ENCODE peak calls at places on chromosomes 1 and 21, in nine cellular contexts. Y is lower leg skin, P is adrenal gland, L is transverse colon, R is breast epithelium, T is suprapubic skin, G is heart left ventricle, M is spleen, Q is right lobe of liver. W is an unnamed sample.

GRCh38 chr1:62391369-62391971 is 45.4 kb upstream of the USP1 start:
- DNase-seq in T (no peak), L (peak), R (no peak), G (no peak), Q (no peak), M (no peak), Y (no peak), P (no peak), W (no peak)

GRCh38 chr1:166925791-166926483 is 49.4 kb downstream of the ILDR2 start:
- DNase-seq in Y (no peak), T (no peak), R (no peak), M (no peak), P (no peak), L (no peak), G (no peak), Q (no peak), W (peak)

GRCh38 chr1:242828828-242829227 is 304.3 kb upstream of the PLD5 start:
- DNase-seq in G (no peak), Y (no peak), R (no peak), L (no peak), Q (no peak), M (no peak), T (no peak), P (no peak), W (no peak)

GRCh38 chr1:229341811-229342304 is 989 bp downstream of the CCSAP start:
- DNase-seq in R (no peak), P (peak), M (no peak), T (no peak), G (peak), Q (no peak), Y (no peak), L (no peak), W (peak)

GRCh38 chr1:153475282-153475681 is 14.8 kb upstream of the S100A7 start:
- DNase-seq in G (no peak), M (no peak), Q (no peak), Y (no peak), L (no peak), R (no peak), P (peak), T (no peak), W (no peak)

GRCh38 chr1:19596065-19596718 is 47.9 kb upstream of the NBL1 start:
- DNase-seq in P (no peak), G (no peak), Y (no peak), R (no peak), L (peak), Q (no peak), M (no peak), T (no peak), W (peak)

GRCh38 chr1:150972417-150972940 is 2.2 kb downstream of the CERS2 start:
- DNase-seq in G (no peak), M (peak), L (no peak), T (no peak), Y (no peak), R (no peak), P (no peak), Q (peak), W (no peak)

GRCh38 chr1:65141394-65141793 is 6.6 kb upstream of the AK4 start:
- DNase-seq in Y (no peak), G (no peak), T (no peak), P (no peak), R (no peak), L (peak), Q (no peak), M (no peak), W (no peak)

GRCh38 chr1:181390350-181391080 is 92.8 kb upstream of the CACNA1E start:
- DNase-seq in P (no peak), R (no peak), L (no peak), T (no peak), G (no peak), Y (no peak), Q (no peak), M (no peak), W (no peak)

GRCh38 chr1:55443175-55443933 is 228.2 kb upstream of the USP24 start:
- DNase-seq in Q (peak), M (no peak), R (peak), T (peak), G (peak), P (peak), L (peak), Y (peak), W (peak)

GRCh38 chr1:115183711-115184259 is 94.5 kb upstream of the TSPAN2 start:
- DNase-seq in P (no peak), Y (peak), M (no peak), G (no peak), T (no peak), Q (no peak), L (no peak), R (no peak), W (no peak)

GRCh38 chr1:202662081-202662480 is 48.2 kb downstream of the SYT2 start:
- DNase-seq in G (no peak), Y (no peak), R (no peak), M (no peak), T (no peak), L (no peak), Q (no peak), P (no peak), W (no peak)

GRCh38 chr1:10085076-10085475 is 52.3 kb downstream of the UBE4B start:
- DNase-seq in M (no peak), P (peak), L (no peak), R (no peak), T (no peak), G (no peak), Y (no peak), Q (no peak), W (no peak)

GRCh38 chr1:161885013-161885412 is 118.9 kb downstream of the ATF6 start:
- DNase-seq in Q (no peak), R (no peak), M (no peak), G (peak), Y (no peak), L (no peak), T (no peak), P (no peak), W (peak)

GRCh38 chr1:67664048-67664447 is 21.0 kb upstream of the GADD45A start:
- DNase-seq in Q (no peak), Y (no peak), G (no peak), L (no peak), M (no peak), R (no peak), T (no peak), P (no peak), W (peak)

GRCh38 chr1:81305997-81306452 is 494.7 kb upstream of the ADGRL2 start:
- DNase-seq in M (no peak), Y (peak), P (peak), R (no peak), L (no peak), Q (no peak), G (peak), T (no peak), W (peak)

GRCh38 chr1:96481410-96481809 is 240.2 kb upstream of the PTBP2 start:
- DNase-seq in Y (no peak), T (no peak), R (no peak), G (no peak), Q (no peak), L (no peak), M (no peak), P (no peak), W (no peak)

GRCh38 chr1:158520021-158520420 is 34.2 kb downstream of the OR6Y1 start:
- DNase-seq in Q (no peak), L (no peak), Y (no peak), G (no peak), R (no peak), P (no peak), M (no peak), T (no peak), W (no peak)

GRCh38 chr1:163737261-163737660 is 415.5 kb downstream of the NUF2 start:
- DNase-seq in P (no peak), L (no peak), Y (no peak), T (no peak), G (no peak), M (no peak), R (no peak), Q (no peak), W (no peak)

GRCh38 chr21:26795398-26795790 is 49.8 kb downstream of the ADAMTS1 start:
- DNase-seq in Q (no peak), L (no peak), T (no peak), P (no peak), Y (no peak), R (no peak), G (no peak), M (no peak), W (no peak)

GRCh38 chr1:66046415-66046814 is 253.7 kb downstream of the PDE4B start:
- DNase-seq in P (no peak), Y (no peak), M (no peak), L (no peak), G (no peak), Q (no peak), T (no peak), R (no peak), W (no peak)

GRCh38 chr1:204751883-204752687 is 66.5 kb upstream of the LRRN2 start:
- DNase-seq in M (no peak), G (no peak), T (no peak), Q (no peak), L (peak), Y (peak), P (no peak), R (peak), W (no peak)

GRCh38 chr21:16420086-16420724 is 690.4 kb downstream of the USP25 start:
- DNase-seq in G (peak), L (no peak), Y (peak), R (no peak), M (no peak), Q (peak), P (peak), T (no peak), W (peak)

GRCh38 chr1:1217621-1218523 is 3.9 kb upstream of the TNFRSF4 start:
- DNase-seq in Y (no peak), P (no peak), L (no peak), M (no peak), R (no peak), G (no peak), T (no peak), Q (no peak), W (no peak)

GRCh38 chr1:111204923-111205723 is 4.7 kb upstream of the DENND2D start:
- DNase-seq in M (no peak), Q (no peak), L (no peak), R (no peak), P (no peak), T (no peak), Y (no peak), G (no peak), W (no peak)

GRCh38 chr1:111202366-111202706 is 1.9 kb upstream of the DENND2D start:
- DNase-seq in L (no peak), P (no peak), G (no peak), Y (no peak), T (no peak), R (no peak), M (no peak), Q (no peak), W (no peak)

GRCh38 chr1:111202707-111203623 is 2.5 kb upstream of the DENND2D start:
- DNase-seq in L (no peak), R (no peak), Q (no peak), P (no peak), G (no peak), T (no peak), Y (no peak), M (no peak), W (no peak)

GRCh38 chr1:111204211-111204883 is 3.9 kb upstream of the DENND2D start:
- DNase-seq in M (peak), P (peak), L (peak), Q (peak), T (peak), R (peak), G (peak), Y (no peak), W (no peak)

GRCh38 chr1:111203681-111204210 is 3.3 kb upstream of the DENND2D start:
- DNase-seq in P (peak), T (peak), G (peak), Q (peak), Y (peak), L (peak), R (peak), M (peak), W (no peak)
- TF ChIP-seq POLR2A in P (peak), T (no peak), G (no peak), Q (no peak), Y (no peak), L (peak), R (no peak), M (no peak), W (no peak)

DNA sequence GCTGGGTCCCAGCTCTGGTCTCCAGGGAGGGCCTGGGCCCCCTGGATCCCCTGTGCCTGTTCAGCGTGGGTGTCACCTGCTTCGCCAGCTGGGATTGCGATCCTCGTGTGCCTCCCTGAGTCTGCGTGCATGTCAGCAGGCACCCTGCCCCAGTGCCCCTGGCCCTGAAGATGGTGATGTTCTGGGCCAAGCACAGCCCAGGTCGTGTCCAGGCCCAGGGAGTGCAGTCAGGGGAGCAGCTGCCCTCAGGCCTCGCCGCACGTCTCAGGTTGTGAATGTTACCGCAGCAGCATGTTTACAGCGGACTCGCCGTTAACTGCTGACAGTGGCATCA is 63.9 kb upstream of the DIP2A start:
- DNase-seq in M (no peak), R (no peak), P (no peak), L (no peak), Y (no peak), G (no peak), T (no peak), Q (peak), W (no peak)
- TF ChIP-seq CTCF in M (no peak), R (no peak), P (no peak), L (no peak), Y (no peak), G (no peak), T (no peak), Q (no peak), W (no peak)

GRCh38 chr1:58783993-58784757 is at the start of gene JUN:
- DNase-seq in Y (peak), R (peak), L (peak), P (peak), G (peak), M (peak), Q (peak), T (peak), W (peak)

GRCh38 chr1:58781541-58782307 is 2.1 kb downstream of the JUN start:
- DNase-seq in G (peak), Q (peak), T (peak), R (peak), L (peak), Y (peak), P (peak), M (peak), W (peak)

GRCh38 chr1:58784758-58785423 is 1.0 kb upstream of the JUN start:
- DNase-seq in R (peak), Q (peak), Y (peak), P (peak), L (peak), G (peak), M (peak), T (peak), W (peak)

GRCh38 chr1:58782308-58783089 is 1.3 kb downstream of the JUN start:
- DNase-seq in Q (peak), R (peak), Y (peak), P (peak), T (peak), G (peak), M (peak), L (peak), W (peak)

DNA sequence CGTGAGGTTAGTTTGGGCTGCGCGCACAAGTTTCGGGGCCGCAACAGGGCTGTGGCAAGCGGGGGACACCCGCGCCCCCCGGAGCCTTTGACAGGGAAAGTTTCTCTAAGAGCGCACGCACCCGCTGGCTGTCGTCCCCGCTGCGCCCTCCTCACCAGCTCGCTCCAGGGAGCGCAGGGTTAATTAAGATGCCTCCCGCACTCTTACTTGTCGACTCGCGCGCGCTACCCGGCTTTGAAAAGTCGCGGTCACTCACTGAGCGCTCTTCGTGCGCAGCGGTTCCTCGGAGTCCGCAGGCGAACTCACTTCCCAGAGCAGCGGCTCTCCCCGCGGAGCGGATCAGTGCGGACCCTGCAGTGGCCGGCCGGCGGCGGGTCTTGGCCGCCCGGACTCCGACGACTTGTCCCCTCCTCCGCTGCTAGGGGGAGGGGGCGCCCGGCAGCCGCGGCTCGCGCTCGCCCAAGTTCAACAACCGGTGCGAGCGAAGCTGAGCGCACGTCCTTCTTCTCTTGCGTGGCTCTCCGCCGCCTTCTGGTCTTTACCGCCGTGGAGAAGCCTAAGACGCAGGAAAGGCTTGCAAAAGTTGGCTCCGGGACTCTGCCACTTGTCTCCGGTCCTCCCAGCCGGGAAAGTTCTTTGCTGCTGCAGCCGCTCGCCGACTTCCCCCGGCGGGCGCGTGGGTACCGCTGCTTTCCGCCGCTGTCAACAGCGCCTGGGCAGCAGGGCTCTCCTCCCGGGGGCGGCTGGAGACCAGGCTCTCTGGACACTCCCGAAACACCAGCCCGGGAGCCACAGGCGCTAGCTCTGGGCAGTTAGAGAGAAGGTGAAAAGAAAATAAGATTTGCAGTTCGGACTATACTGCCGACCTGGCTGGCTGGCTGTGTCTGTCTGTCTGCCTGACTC is 506 bp downstream of the JUN start:
- DNase-seq in G (peak), L (peak), T (peak), P (peak), R (peak), M (peak), Y (peak), Q (peak), W (peak)
- TF ChIP-seq POLR2A in G (no peak), L (no peak), T (no peak), P (peak), R (peak), M (no peak), Y (no peak), Q (no peak), W (no peak)

GRCh38 chr1:91500756-91501526 is at the start of gene CDC7:
- DNase-seq in P (peak), G (peak), R (peak), L (peak), T (peak), Q (peak), Y (peak), M (peak), W (peak)
- TF ChIP-seq CTCF in P (peak), G (peak), R (peak), L (no peak), T (no peak), Q (peak), Y (no peak), M (peak), W (peak)